ENCODE peak calls at places on chromosomes 13 and 19, in five cellular contexts. L is HCT116, H is SK-N-SH, U is neural progenitor cell, T is H1. C is an unnamed sample. For H4K20me1, the result is how much of the 10 kb centered on the place peaks cover.

GRCh38 chr13:51645154-51645650 is 60.9 kb downstream of the WDFY2 start:
- DNase-seq in L (no peak), U (no peak), T (no peak), H (no peak), C (peak)

GRCh38 chr19:54532528-54532927 is 29.9 kb downstream of the LAIR2 start:
- DNase-seq in H (no peak), L (no peak), U (no peak), T (no peak), C (no peak)

GRCh38 chr19:29944415-29945012 is 2.5 kb downstream of the URI1 start:
- DNase-seq in U (no peak), T (no peak), H (no peak), L (no peak), C (no peak)

GRCh38 chr13:28401303-28402056 is 93.4 kb downstream of the FLT1 start:
- DNase-seq in L (no peak), H (no peak), T (no peak), U (no peak), C (no peak)

GRCh38 chr19:5200844-5201243 is 139.8 kb downstream of the PTPRS start:
- DNase-seq in L (no peak), H (no peak), T (no peak), U (no peak), C (no peak)

GRCh38 chr19:11489378-11489777 is 8.5 kb upstream of the ELAVL3 start:
- DNase-seq in L (no peak), U (no peak), H (no peak), T (no peak), C (no peak)

GRCh38 chr19:6693681-6694080 is 23.7 kb upstream of the TNFSF14 start:
- DNase-seq in U (no peak), H (no peak), T (no peak), L (no peak), C (no peak)

GRCh38 chr19:799076-799881 is 2.0 kb downstream of the PTBP1 start:
- DNase-seq in L (no peak), U (peak), T (peak), H (peak), C (no peak)

GRCh38 chr13:47420568-47420967 is 523.7 kb upstream of the HTR2A start:
- DNase-seq in U (no peak), H (no peak), L (no peak), T (no peak), C (no peak)

GRCh38 chr19:49403404-49404187 is 15.5 kb downstream of the KASH5 start:
- DNase-seq in T (peak), H (peak), L (no peak), U (peak), C (no peak)

GRCh38 chr19:39865953-39866352 is 19.8 kb upstream of the FBL start:
- DNase-seq in H (no peak), U (no peak), L (no peak), T (no peak), C (no peak)

GRCh38 chr13:105982219-105982618 is 553.2 kb downstream of the EFNB2 start:
- DNase-seq in T (peak), L (no peak), U (peak), H (no peak), C (no peak)

GRCh38 chr13:39781381-39781780 is 125.9 kb downstream of the COG6 start:
- DNase-seq in T (no peak), H (no peak), U (no peak), L (no peak), C (no peak)

GRCh38 chr19:12035220-12036172 is at the start of gene ZNF433:
- DNase-seq in T (peak), U (peak), L (no peak), H (peak), C (peak)

GRCh38 chr13:109789262-109789661 is 2.9 kb upstream of the IRS2 start:
- DNase-seq in H (peak), U (no peak), T (no peak), L (no peak), C (no peak)

GRCh38 chr13:79075703-79076102 is 330.4 kb downstream of the RBM26 start:
- DNase-seq in H (no peak), L (no peak), T (no peak), U (no peak), C (no peak)

DNA sequence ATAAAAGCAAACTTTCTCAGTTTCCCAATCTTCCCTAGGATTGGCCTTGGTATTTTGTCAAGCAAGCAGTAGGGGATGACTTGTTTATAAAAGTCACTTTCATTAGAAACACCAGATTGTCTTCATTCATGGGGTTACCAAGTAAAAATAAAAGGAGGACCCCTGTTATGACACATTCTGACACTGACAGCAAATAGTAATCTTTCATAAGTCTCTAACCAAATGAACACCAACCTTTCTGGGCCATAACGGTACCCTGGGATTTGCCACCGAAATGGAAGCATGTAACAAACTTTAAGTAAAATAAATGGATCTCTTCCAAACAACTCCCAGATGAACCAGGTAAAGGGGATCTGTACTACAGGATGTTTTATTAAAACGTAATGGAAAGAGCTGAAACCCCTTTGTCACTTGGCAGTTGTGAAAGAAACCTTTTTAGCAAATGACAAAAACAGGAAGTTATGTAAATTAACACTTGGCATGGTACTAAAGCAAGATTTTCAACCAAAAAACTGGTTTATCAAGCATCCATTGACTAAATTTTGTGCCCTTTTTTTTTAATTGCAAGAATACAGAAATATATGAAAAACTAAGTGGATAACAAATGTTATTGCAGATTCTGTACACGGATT is 335.6 kb downstream of the RBM26 start:
- DNase-seq in L (no peak), H (no peak), U (no peak), T (no peak), C (no peak)
- H3K4me2 ChIP-seq in L (no peak), H (no peak), U (no peak), T (no peak), C (no peak)

DNA sequence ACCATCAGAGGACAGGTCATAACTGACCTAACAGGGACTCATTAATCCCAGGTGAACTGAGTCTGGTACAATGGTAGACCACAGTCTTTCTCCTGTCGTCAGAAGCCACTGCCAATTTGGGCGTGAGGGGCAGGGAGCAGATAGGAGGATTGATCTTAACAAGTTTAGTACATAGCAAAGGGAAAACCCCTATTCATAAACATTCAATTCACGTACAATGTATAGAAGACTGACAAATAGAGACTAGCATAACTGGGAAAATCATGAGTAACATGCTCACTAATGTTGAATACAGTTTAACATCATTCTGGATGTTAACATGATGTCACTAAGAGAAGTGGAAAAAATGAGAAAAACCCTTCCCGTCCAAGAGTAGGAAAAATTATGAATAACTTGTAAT is 54.1 kb downstream of the SLC7A1 start:
- DNase-seq in L (no peak), U (no peak), H (no peak), T (no peak), C (no peak)
- H4K20me1 ChIP-seq in L (under half), U (under half), H (half or more), T (under half), C (under half)

GRCh38 chr19:27774827-27775226 is 1438.1 kb downstream of the UQCRFS1 start:
- DNase-seq in U (no peak), L (no peak), H (no peak), T (peak), C (no peak)

GRCh38 chr19:27777242-27777641 is 1435.7 kb downstream of the UQCRFS1 start:
- DNase-seq in H (no peak), U (no peak), T (no peak), L (no peak), C (no peak)

GRCh38 chr19:27776524-27776923 is 1436.4 kb downstream of the UQCRFS1 start:
- DNase-seq in L (no peak), H (no peak), T (no peak), U (no peak), C (no peak)

GRCh38 chr19:27775395-27775794 is 1437.6 kb downstream of the UQCRFS1 start:
- DNase-seq in U (no peak), H (no peak), T (no peak), L (no peak), C (no peak)

GRCh38 chr19:27776020-27776419 is 1436.9 kb downstream of the UQCRFS1 start:
- DNase-seq in U (no peak), T (peak), H (no peak), L (no peak), C (no peak)
- TF ChIP-seq CTCF in U (peak), T (peak), H (peak), L (peak), C (no peak)

DNA sequence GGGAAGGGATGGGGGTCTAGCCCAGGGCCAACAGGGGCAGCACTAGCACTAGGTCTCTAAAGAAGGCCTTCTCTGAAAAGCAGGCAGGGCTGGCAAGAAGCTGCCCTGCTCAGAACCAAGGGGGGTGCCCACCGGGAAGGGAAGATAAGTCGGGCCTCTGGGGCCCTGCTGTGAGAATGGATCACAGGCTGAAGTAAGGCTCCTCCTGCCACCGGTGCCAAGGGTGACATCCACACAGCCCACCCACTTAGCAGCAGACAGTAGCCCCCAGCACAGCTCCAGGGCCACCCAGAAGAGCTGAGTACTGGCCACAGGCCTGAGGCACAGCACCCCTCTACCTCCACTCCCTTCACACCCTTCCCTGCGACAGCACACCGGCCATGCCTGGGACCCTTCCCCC is 5.9 kb downstream of the ELL start:
- DNase-seq in L (no peak), H (no peak), U (no peak), T (no peak), C (no peak)
- H3K4me2 ChIP-seq in L (no peak), H (no peak), U (no peak), T (no peak), C (peak)

DNA sequence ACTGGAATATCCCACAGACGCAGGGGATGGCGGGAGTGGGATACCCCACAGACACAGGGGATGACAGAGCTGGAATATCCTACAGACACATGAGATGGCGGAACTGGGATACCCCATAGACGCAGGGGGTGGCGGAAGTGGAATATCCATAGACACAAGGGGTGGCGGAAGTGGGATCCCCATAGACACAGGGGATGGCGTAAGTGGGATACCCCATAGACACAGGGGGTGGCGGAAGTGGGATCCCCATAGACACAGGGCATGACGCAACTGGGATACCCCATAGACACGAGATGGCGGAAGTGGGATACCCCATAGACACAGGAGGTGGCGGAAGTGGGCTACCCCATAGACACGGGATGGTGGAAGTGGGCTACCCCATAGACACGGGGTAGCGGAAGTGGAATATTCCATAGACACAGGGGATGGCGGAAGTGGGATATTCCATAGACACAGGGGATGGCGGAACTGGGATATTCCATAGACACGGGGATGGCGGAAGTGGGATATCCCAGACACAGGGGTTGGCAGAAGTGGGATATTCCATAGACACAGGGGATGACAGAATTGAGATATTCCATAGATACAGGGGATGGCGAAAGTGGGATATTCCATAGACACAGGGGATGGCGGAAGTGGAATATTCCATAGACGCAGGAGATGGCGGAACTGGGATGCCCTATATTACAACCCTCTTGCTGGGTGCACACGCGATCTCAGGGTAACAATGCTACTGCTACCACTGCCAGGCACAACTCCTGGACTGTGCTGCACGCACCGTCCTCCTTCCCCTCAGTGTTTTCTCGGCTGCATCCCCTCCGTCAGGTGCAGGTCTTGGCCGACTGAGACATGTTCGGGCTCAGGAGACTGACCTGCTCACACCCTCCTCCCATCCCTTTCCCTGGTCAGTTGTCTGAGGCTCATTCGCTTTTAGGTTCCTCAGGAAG is 28.1 kb downstream of the ZNF787 start:
- DNase-seq in U (no peak), H (no peak), L (no peak), T (no peak), C (no peak)
- H4K20me1 ChIP-seq in U (under half), H (half or more), L (under half), T (under half), C (under half)

C was measured in hepatocyte.